ENCODE peak calls at places on chromosome 19, in eight cellular contexts. L is OCI-LY7, O is neural progenitor cell, P is SK-N-SH, A is GM23248, S is PC-3, K is MM.1S, W is hepatocyte. V is an unnamed sample.

GRCh38 chr19:13033819-13034611 is 38.7 kb downstream of the NFIX start:
- DNase-seq in K (peak), P (peak), W (peak), O (peak), A (peak), S (peak), L (peak), V (peak)

GRCh38 chr19:2495130-2495641 is 19.3 kb downstream of the GADD45B start:
- DNase-seq in L (no peak), K (peak), W (peak), A (peak), O (peak), S (peak), P (peak), V (no peak)

GRCh38 chr19:18279516-18280246 is 1.7 kb downstream of the JUND start:
- DNase-seq in L (peak), W (peak), P (peak), O (peak), K (peak), S (peak), A (peak), V (peak)

GRCh38 chr19:15098505-15098904 is 8.7 kb upstream of the SYDE1 start:
- DNase-seq in W (no peak), A (no peak), O (no peak), S (no peak), P (no peak), L (no peak), K (no peak), V (no peak)

GRCh38 chr19:1295169-1296012 is 9.7 kb downstream of the EFNA2 start:
- DNase-seq in O (peak), L (peak), S (no peak), A (peak), P (peak), W (no peak), K (no peak), V (peak)

GRCh38 chr19:34996978-34997640 is 3.0 kb upstream of the GRAMD1A start:
- DNase-seq in O (no peak), S (no peak), W (no peak), L (peak), K (no peak), A (no peak), P (no peak), V (no peak)

GRCh38 chr19:27922970-27923369 is 1290.0 kb downstream of the UQCRFS1 start:
- DNase-seq in K (no peak), O (no peak), L (no peak), S (no peak), W (no peak), A (no peak), P (no peak), V (peak)

GRCh38 chr19:29121684-29122083 is 91.3 kb downstream of the UQCRFS1 start:
- DNase-seq in P (peak), W (peak), O (peak), A (peak), K (no peak), S (no peak), L (no peak), V (peak)

GRCh38 chr19:37896142-37896541 is 10.3 kb downstream of the WDR87 start:
- DNase-seq in W (no peak), L (no peak), S (no peak), K (no peak), P (no peak), A (no peak), O (no peak), V (no peak)

GRCh38 chr19:29510701-29511265 is 15.0 kb upstream of the VSTM2B start:
- DNase-seq in A (no peak), O (peak), P (no peak), L (no peak), K (no peak), W (no peak), S (no peak), V (peak)

GRCh38 chr19:10418281-10419199 is 1.8 kb upstream of the PDE4A start:
- DNase-seq in A (peak), S (no peak), K (no peak), L (peak), O (peak), W (peak), P (peak), V (peak)

GRCh38 chr19:5949792-5950305 is 28.1 kb downstream of the RANBP3 start:
- DNase-seq in A (no peak), O (no peak), K (peak), L (peak), W (no peak), S (no peak), P (no peak), V (no peak)

GRCh38 chr19:6677924-6678689 is 8.1 kb upstream of the TNFSF14 start:
- DNase-seq in P (peak), L (no peak), W (peak), O (peak), A (peak), S (no peak), K (no peak), V (peak)

GRCh38 chr19:44741258-44741731 is 7.2 kb upstream of the BCL3 start:
- DNase-seq in L (peak), P (no peak), S (peak), A (peak), O (no peak), W (no peak), K (no peak), V (no peak)

GRCh38 chr19:42471554-42472249 is 29.0 kb upstream of the CXCL17 start:
- DNase-seq in W (no peak), A (peak), S (peak), K (no peak), O (no peak), L (peak), P (no peak), V (peak)

GRCh38 chr19:55704494-55705245 is 29.6 kb downstream of the EPN1 start:
- DNase-seq in A (peak), O (no peak), K (no peak), L (peak), W (no peak), P (no peak), S (no peak), V (peak)

GRCh38 chr19:35641515-35642151 is at the start of gene ETV2:
- DNase-seq in W (no peak), O (peak), P (peak), K (no peak), L (peak), S (no peak), A (peak), V (peak)

GRCh38 chr19:36060430-36060829 is 5.7 kb downstream of the WDR62 start:
- DNase-seq in K (peak), A (peak), O (peak), W (peak), L (peak), S (peak), P (peak), V (peak)

GRCh38 chr19:51365211-51366049 is 758 bp downstream of the ETFB start:
- DNase-seq in A (peak), O (no peak), W (peak), L (peak), K (no peak), S (peak), P (no peak), V (peak)

GRCh38 chr19:40705362-40705651 is 11.4 kb downstream of the COQ8B start:
- DNase-seq in S (no peak), P (no peak), K (no peak), A (no peak), W (no peak), O (no peak), L (no peak), V (no peak)

GRCh38 chr19:16366433-16367268 is 42.0 kb downstream of the KLF2 start:
- DNase-seq in P (no peak), W (peak), A (no peak), O (no peak), L (peak), K (peak), S (no peak), V (peak)

GRCh38 chr19:36420961-36421748 is 2.7 kb upstream of the ZFP82 start:
- DNase-seq in L (no peak), A (peak), S (no peak), P (peak), O (peak), W (peak), K (no peak), V (peak)

GRCh38 chr19:14492756-14493337 is 3.1 kb downstream of the GIPC1 start:
- DNase-seq in P (no peak), O (no peak), A (no peak), K (no peak), L (no peak), W (no peak), S (no peak), V (no peak)

GRCh38 chr19:2319551-2319950 is 8.8 kb downstream of the LSM7 start:
- DNase-seq in O (no peak), L (no peak), W (no peak), K (no peak), S (no peak), P (no peak), A (no peak), V (no peak)

GRCh38 chr19:46945668-46946067 is 74.0 kb upstream of the NPAS1 start:
- DNase-seq in A (peak), O (no peak), S (no peak), K (no peak), W (no peak), P (no peak), L (no peak), V (no peak)

GRCh38 chr19:46944123-46944718 is 75.4 kb upstream of the NPAS1 start:
- DNase-seq in P (no peak), S (no peak), W (no peak), K (no peak), O (no peak), L (no peak), A (no peak), V (no peak)

GRCh38 chr19:46946090-46946489 is 73.5 kb upstream of the NPAS1 start:
- DNase-seq in A (no peak), S (no peak), L (no peak), K (no peak), W (no peak), O (no peak), P (no peak), V (no peak)

GRCh38 chr19:46946611-46947238 is 72.9 kb upstream of the NPAS1 start:
- DNase-seq in P (no peak), S (no peak), L (no peak), W (no peak), A (no peak), O (no peak), K (no peak), V (no peak)

DNA sequence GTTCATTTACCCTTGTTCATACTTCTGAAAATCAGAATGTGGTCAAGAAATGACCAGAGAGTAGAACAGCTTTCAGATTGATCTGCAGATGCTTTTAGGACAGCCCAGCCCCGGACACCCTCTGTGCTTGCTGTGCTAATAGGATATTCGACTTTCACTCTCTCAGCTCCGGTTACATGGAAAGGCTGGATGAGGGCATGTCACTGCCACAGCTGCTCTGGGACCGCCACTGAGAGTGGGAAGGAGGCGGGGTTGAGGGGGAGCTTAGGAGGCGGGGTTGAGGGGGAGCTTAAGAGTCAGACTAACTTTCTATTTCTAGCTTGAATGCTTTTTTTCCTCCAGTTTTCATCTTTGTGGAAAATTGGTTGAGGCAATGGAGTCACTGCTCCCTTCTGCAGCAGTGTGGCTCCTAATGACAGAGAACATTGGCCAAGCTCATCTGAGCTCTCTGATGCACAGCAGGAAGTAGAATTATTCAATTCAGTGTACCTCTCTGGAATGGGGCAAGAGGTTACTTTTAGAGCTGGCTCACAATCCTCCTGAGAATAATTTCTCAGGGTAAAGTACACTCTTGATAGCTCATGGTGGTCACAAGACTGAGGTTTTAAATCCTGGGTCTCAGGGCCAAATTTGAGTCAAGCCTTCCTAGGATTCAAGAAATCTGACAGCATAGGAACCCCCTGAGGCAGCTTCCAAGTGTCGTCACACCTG is 74.6 kb upstream of the NPAS1 start:
- DNase-seq in A (peak), S (no peak), O (peak), K (peak), W (peak), L (no peak), P (peak), V (peak)
- H3K27ac ChIP-seq in A (peak), S (no peak), O (peak), K (no peak), W (peak), L (no peak), P (no peak), V (peak)

GRCh38 chr19:48292798-48293197 is 22.9 kb downstream of the ZNF114 start:
- DNase-seq in L (no peak), O (no peak), S (peak), W (no peak), K (no peak), A (peak), P (no peak), V (no peak)

GRCh38 chr19:48290923-48291700 is 21.2 kb downstream of the ZNF114 start:
- DNase-seq in S (peak), L (peak), O (peak), P (peak), A (peak), W (peak), K (peak), V (peak)

GRCh38 chr19:48297975-48298374 is 27.4 kb upstream of the EMP3 start:
- DNase-seq in S (no peak), L (no peak), K (no peak), P (no peak), O (no peak), W (no peak), A (no peak), V (no peak)

GRCh38 chr19:48296963-48297734 is 27.3 kb downstream of the ZNF114 start:
- DNase-seq in W (no peak), P (no peak), O (no peak), K (no peak), L (no peak), S (no peak), A (no peak), V (peak)

DNA sequence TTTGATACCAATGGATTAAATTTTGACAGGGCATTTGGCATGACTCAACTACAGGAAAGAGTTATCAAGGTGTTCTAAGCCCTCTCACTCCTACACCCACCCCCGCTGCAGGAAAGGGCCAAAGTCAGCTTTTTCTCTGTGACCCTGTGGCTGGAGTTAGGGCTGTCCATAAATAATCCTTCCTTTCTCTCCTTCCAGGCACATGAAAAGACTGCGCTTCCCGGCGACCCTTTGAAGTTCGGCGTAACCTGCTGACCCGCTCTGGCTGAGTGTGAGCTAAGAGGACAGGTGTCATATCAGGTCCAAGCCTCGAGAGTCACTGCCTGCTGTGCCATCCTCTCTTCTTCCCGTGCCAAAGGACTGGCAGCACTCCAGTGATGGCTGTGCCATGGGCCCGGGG is 25.6 kb downstream of the ZNF114 start:
- DNase-seq in S (no peak), A (no peak), L (no peak), K (no peak), W (no peak), O (no peak), P (no peak), V (no peak)
- H2AFZ ChIP-seq in S (no peak), A (no peak), L (no peak), K (no peak), W (no peak), O (no peak), P (no peak), V (no peak)

GRCh38 chr19:48660854-48661731 is 11.7 kb downstream of the NTN5 start:
- DNase-seq in O (peak), A (peak), P (peak), K (peak), S (peak), L (peak), W (peak), V (peak)

GRCh38 chr19:48658483-48658882 is 12.5 kb upstream of the CA11 start:
- DNase-seq in A (no peak), S (no peak), O (no peak), W (no peak), L (no peak), K (no peak), P (no peak), V (no peak)

GRCh38 chr19:48659768-48660167 is 13.0 kb downstream of the NTN5 start:
- DNase-seq in K (no peak), O (no peak), P (no peak), L (no peak), S (no peak), A (peak), W (peak), V (no peak)

GRCh38 chr19:48654299-48655059 is 8.5 kb upstream of the CA11 start:
- DNase-seq in W (peak), L (no peak), K (no peak), S (no peak), P (peak), A (no peak), O (no peak), V (no peak)

DNA sequence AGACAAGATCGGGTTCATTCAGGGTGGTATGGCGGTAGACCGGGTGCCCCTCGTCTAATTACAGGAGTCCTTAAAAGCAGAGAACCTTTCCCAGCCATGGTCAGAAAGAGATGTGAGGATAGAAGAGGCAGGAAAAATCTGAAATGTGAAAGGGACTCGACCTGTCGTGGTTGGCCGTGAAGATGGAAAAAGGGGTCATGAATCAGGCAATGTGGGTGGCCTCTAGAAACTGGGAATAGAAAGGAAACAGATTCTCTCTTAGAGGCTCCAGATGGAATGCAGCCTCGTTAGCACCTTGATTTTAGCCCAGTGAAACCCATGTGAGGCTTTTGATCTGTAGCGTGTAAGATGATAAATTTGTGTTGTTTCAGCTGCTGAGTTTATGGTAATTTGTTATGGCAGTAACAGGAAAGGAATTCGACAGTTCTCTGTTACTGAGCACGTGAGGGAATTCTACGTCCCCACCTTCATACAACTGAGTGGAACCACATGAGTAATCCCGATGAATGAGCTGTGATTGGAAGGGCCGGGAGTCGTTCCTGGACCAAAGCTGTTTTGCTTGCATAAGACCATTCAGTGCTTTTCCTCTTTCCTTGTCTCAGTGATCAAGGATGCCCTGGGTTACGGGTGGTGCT is 11.0 kb upstream of the CA11 start:
- DNase-seq in P (no peak), W (peak), L (no peak), O (no peak), K (no peak), A (peak), S (peak), V (no peak)
- TF ChIP-seq EZH2phosphoT487 in P (no peak), W (no peak), L (no peak), O (no peak), K (no peak), A (no peak), S (no peak), V (no peak)

GRCh38 chr19:3798137-3798536 is 12.0 kb upstream of the MATK start:
- DNase-seq in P (no peak), K (no peak), S (no peak), L (no peak), O (no peak), A (no peak), W (no peak), V (no peak)
- H3K27ac ChIP-seq in P (no peak), K (no peak), S (no peak), L (no peak), O (no peak), A (no peak), W (no peak), V (no peak)

DNA sequence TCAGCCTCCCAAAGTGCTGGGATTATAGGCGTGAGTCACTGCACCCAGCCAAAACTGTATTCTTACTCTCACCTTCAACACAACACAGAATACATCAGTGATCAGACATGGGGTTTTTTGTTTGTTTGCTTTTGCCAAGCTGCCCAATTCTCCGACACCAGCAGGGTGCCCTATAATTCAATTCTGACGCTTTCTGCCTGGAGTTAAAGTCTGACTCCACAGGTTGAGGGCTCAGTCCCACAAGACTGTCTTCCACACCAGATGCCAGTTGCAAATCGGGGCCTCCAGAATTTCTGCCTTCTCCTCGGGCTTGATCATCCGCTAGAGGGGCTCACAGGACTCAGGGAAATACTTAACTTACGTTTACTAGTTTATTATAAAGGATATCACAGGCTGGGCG is 22.1 kb downstream of the FBN3 start:
- DNase-seq in S (no peak), P (no peak), L (no peak), A (no peak), K (no peak), O (no peak), W (no peak), V (no peak)
- H2AFZ ChIP-seq in S (no peak), P (no peak), L (no peak), A (no peak), K (no peak), O (no peak), W (no peak), V (no peak)

GRCh38 chr19:33703821-33704220 is 82.1 kb downstream of the CHST8 start:
- DNase-seq in S (no peak), K (no peak), A (no peak), L (no peak), W (no peak), P (peak), O (no peak), V (no peak)

GRCh38 chr19:33702606-33703437 is 81.1 kb downstream of the CHST8 start:
- DNase-seq in S (no peak), P (peak), L (no peak), K (no peak), W (no peak), O (no peak), A (no peak), V (no peak)

GRCh38 chr19:33705090-33705847 is 83.5 kb downstream of the CHST8 start:
- DNase-seq in S (no peak), O (peak), P (no peak), A (no peak), W (no peak), L (no peak), K (no peak), V (peak)

GRCh38 chr19:33704271-33704670 is 82.5 kb downstream of the CHST8 start:
- DNase-seq in A (no peak), K (no peak), S (no peak), L (no peak), O (no peak), W (no peak), P (peak), V (no peak)

GRCh38 chr19:33703438-33703750 is 81.6 kb downstream of the CHST8 start:
- DNase-seq in O (no peak), L (no peak), A (no peak), P (peak), S (no peak), K (no peak), W (no peak), V (no peak)
- TF ChIP-seq EZH2phosphoT487 in O (no peak), L (no peak), A (no peak), P (no peak), S (no peak), K (no peak), W (no peak), V (no peak)

GRCh38 chr19:50332014-50332263 is 2.8 kb upstream of the KCNC3 start:
- DNase-seq in L (no peak), A (no peak), K (no peak), W (no peak), P (no peak), O (no peak), S (no peak), V (no peak)
- H3K27ac ChIP-seq in L (peak), A (no peak), K (no peak), W (peak), P (no peak), O (peak), S (no peak), V (peak)

V was measured in GM23338.